ENCODE peak calls at places on chromosomes 5 and 9, in four cellular contexts. A, X, D and Q are unnamed samples.

GRCh38 chr5:14322437-14323187 is 179.5 kb downstream of the TRIO start:
- DNase-seq in A (no peak), X (no peak), D (no peak), Q (no peak)

GRCh38 chr5:9782806-9783560 is 152.8 kb upstream of the TAS2R1 start:
- DNase-seq in A (no peak), X (no peak), D (no peak), Q (peak; percentile 18)

GRCh38 chr9:130932220-130933069 is 6.6 kb downstream of the FIBCD1 start:
- DNase-seq in A (no peak), X (no peak), D (no peak), Q (peak; percentile 70)

GRCh38 chr9:120616961-120617636 is 37.1 kb upstream of the CDK5RAP2 start:
- DNase-seq in A (no peak), X (no peak), D (no peak), Q (no peak)

GRCh38 chr5:176723440-176723839 is 76.2 kb downstream of the TSPAN17 start:
- DNase-seq in A (peak; percentile 14), X (no peak), D (no peak), Q (no peak)

GRCh38 chr9:112140936-112141335 is 34.2 kb downstream of the SUSD1 start:
- DNase-seq in A (no peak), X (no peak), D (no peak), Q (no peak)

GRCh38 chr9:134278974-134279640 is 47.1 kb upstream of the RXRA start:
- DNase-seq in A (no peak), X (no peak), D (no peak), Q (no peak)

GRCh38 chr5:66647146-66647856 is 51.1 kb downstream of the MAST4 start:
- DNase-seq in A (no peak), X (no peak), D (no peak), Q (no peak)

GRCh38 chr9:87567047-87567446 is 69.4 kb downstream of the DAPK1 start:
- DNase-seq in A (no peak), X (no peak), D (no peak), Q (peak; percentile 63)

GRCh38 chr5:19519448-19519847 is 468.6 kb downstream of the CDH18 start:
- DNase-seq in A (no peak), X (no peak), D (no peak), Q (no peak)

GRCh38 chr5:10555134-10555733 is 8.6 kb upstream of the ANKRD33B start:
- DNase-seq in A (no peak), X (no peak), D (peak; percentile 85), Q (no peak)